ENCODE peak calls at places on chromosomes 6 and 20, in ten cellular contexts. E, X, N, M, K, U, H, O, R and Z are unnamed samples.
A peak's percentile ranks its signal among the peaks of the same experiment; 100 is the strongest.

GRCh38 chr6:125020385-125020784 is 58.1 kb downstream of the RNF217 start:
- DNase-seq in E (no peak), X (no peak), N (no peak), M (no peak), K (no peak), U (peak; percentile 75), H (no peak), O (no peak), R (no peak), Z (no peak)

GRCh38 chr20:1764136-1765033 is 106.8 kb upstream of the SIRPG start:
- DNase-seq in E (peak; percentile 27), X (peak; percentile 76), N (peak; percentile 70), M (no peak), K (peak; percentile 82), U (peak; percentile 88), H (peak; percentile 85), O (peak; percentile 64), R (peak; percentile 67), Z (peak; percentile 13)

GRCh38 chr6:52087498-52087999 is at the start of gene PKHD1:
- DNase-seq in E (no peak), X (peak; percentile 13), N (no peak), M (no peak), K (no peak), U (peak; percentile 7), H (peak; percentile 39), O (peak; percentile 18), R (peak; percentile 38), Z (no peak)

GRCh38 chr20:50294164-50295088 is 103.8 kb downstream of the CEBPB start:
- DNase-seq in E (no peak), X (no peak), N (no peak), M (no peak), K (no peak), U (no peak), H (no peak), O (no peak), R (no peak), Z (no peak)

GRCh38 chr6:7727150-7727950 is 1.5 kb downstream of the BMP6 start:
- DNase-seq in E (no peak), X (peak; percentile 13), N (no peak), M (no peak), K (no peak), U (peak; percentile 10), H (no peak), O (peak; percentile 54), R (no peak), Z (no peak)

GRCh38 chr20:21523398-21523868 is 9.6 kb upstream of the NKX2-2 start:
- DNase-seq in E (no peak), X (no peak), N (no peak), M (no peak), K (no peak), U (no peak), H (no peak), O (no peak), R (no peak), Z (no peak)

GRCh38 chr6:127186889-127187288 is 68.4 kb downstream of the RSPO3 start:
- DNase-seq in E (peak; percentile 11), X (no peak), N (no peak), M (no peak), K (no peak), U (no peak), H (peak; percentile 19), O (no peak), R (peak; percentile 8), Z (peak; percentile 11)

GRCh38 chr6:48136856-48137255 is 25.9 kb upstream of the PTCHD4 start:
- DNase-seq in E (no peak), X (peak; percentile 5), N (no peak), M (no peak), K (no peak), U (peak; percentile 82), H (no peak), O (no peak), R (no peak), Z (no peak)

GRCh38 chr20:52047811-52048302 is 143.7 kb downstream of the ZFP64 start:
- DNase-seq in E (no peak), X (no peak), N (no peak), M (no peak), K (no peak), U (peak; percentile 33), H (no peak), O (peak; percentile 42), R (no peak), Z (no peak)

GRCh38 chr20:1330075-1330830 is 1.3 kb upstream of the SDCBP2 start:
- DNase-seq in E (no peak), X (no peak), N (no peak), M (no peak), K (peak; percentile 42), U (peak; percentile 72), H (no peak), O (no peak), R (peak; percentile 24), Z (peak; percentile 10)

GRCh38 chr20:25016471-25016870 is 23.9 kb upstream of the APMAP start:
- DNase-seq in E (no peak), X (no peak), N (no peak), M (no peak), K (no peak), U (no peak), H (no peak), O (no peak), R (no peak), Z (no peak)

GRCh38 chr20:54132612-54133433 is 41.0 kb downstream of the CYP24A1 start:
- DNase-seq in E (no peak), X (peak; percentile 97), N (no peak), M (no peak), K (no peak), U (peak; percentile 99), H (peak; percentile 57), O (no peak), R (peak; percentile 65), Z (no peak)

GRCh38 chr20:32969356-32970114 is 34.7 kb downstream of the SUN5 start:
- DNase-seq in E (no peak), X (no peak), N (no peak), M (no peak), K (no peak), U (no peak), H (no peak), O (peak; percentile 15), R (no peak), Z (no peak)

GRCh38 chr6:8819446-8819845 is 384.1 kb upstream of the SLC35B3 start:
- DNase-seq in E (no peak), X (no peak), N (no peak), M (no peak), K (no peak), U (no peak), H (no peak), O (no peak), R (no peak), Z (no peak)

GRCh38 chr6:14516947-14517346 is 399.4 kb downstream of the CD83 start:
- DNase-seq in E (no peak), X (no peak), N (no peak), M (no peak), K (no peak), U (peak; percentile 57), H (no peak), O (no peak), R (no peak), Z (no peak)

GRCh38 chr20:33515569-33516216 is 25.8 kb downstream of the CBFA2T2 start:
- DNase-seq in E (no peak), X (no peak), N (no peak), M (no peak), K (no peak), U (peak; percentile 6), H (no peak), O (no peak), R (no peak), Z (no peak)

GRCh38 chr6:89895273-89895874 is 1.1 kb downstream of the GJA10 start:
- DNase-seq in E (no peak), X (peak; percentile 30), N (no peak), M (no peak), K (no peak), U (peak; percentile 56), H (peak; percentile 60), O (no peak), R (peak; percentile 14), Z (no peak)

GRCh38 chr20:19423097-19423891 is 210.9 kb downstream of the SLC24A3 start:
- DNase-seq in E (no peak), X (no peak), N (no peak), M (no peak), K (no peak), U (no peak), H (no peak), O (no peak), R (no peak), Z (no peak)

GRCh38 chr6:150517175-150517574 is 82.5 kb upstream of the PLEKHG1 start:
- DNase-seq in E (no peak), X (no peak), N (no peak), M (no peak), K (no peak), U (no peak), H (no peak), O (no peak), R (no peak), Z (no peak)

GRCh38 chr6:122749451-122750050 is 30.0 kb upstream of the FABP7 start:
- DNase-seq in E (no peak), X (no peak), N (no peak), M (no peak), K (no peak), U (peak; percentile 33), H (no peak), O (no peak), R (no peak), Z (no peak)

GRCh38 chr6:143936986-143937765 is 70.9 kb downstream of the PLAGL1 start:
- DNase-seq in E (no peak), X (no peak), N (no peak), M (no peak), K (no peak), U (no peak), H (no peak), O (no peak), R (no peak), Z (no peak)

GRCh38 chr6:23621026-23621425 is 505.0 kb upstream of the NRSN1 start:
- DNase-seq in E (no peak), X (peak; percentile 4), N (no peak), M (no peak), K (no peak), U (peak; percentile 26), H (no peak), O (no peak), R (no peak), Z (no peak)

GRCh38 chr20:4563534-4563933 is 158.2 kb upstream of the PRND start:
- DNase-seq in E (no peak), X (peak; percentile 61), N (no peak), M (no peak), K (no peak), U (peak; percentile 82), H (peak; percentile 86), O (no peak), R (peak; percentile 19), Z (no peak)

GRCh38 chr6:98871057-98871456 is 36.7 kb downstream of the POU3F2 start:
- DNase-seq in E (no peak), X (peak; percentile 3), N (no peak), M (no peak), K (no peak), U (peak; percentile 77), H (no peak), O (no peak), R (peak; percentile 1), Z (no peak)

GRCh38 chr6:33172307-33173227 is 19.7 kb downstream of the COL11A2 start:
- DNase-seq in E (no peak), X (peak; percentile 63), N (no peak), M (no peak), K (no peak), U (peak; percentile 31), H (peak; percentile 60), O (peak; percentile 82), R (peak; percentile 14), Z (no peak)

GRCh38 chr20:21767739-21768223 is 62.3 kb downstream of the PAX1 start:
- DNase-seq in E (no peak), X (no peak), N (no peak), M (no peak), K (no peak), U (no peak), H (no peak), O (no peak), R (peak; percentile 14), Z (no peak)

GRCh38 chr20:49394264-49394663 is 88.2 kb downstream of the KCNB1 start:
- DNase-seq in E (no peak), X (peak; percentile 55), N (no peak), M (no peak), K (no peak), U (no peak), H (no peak), O (no peak), R (no peak), Z (no peak)

GRCh38 chr6:36578030-36578825 is 15.9 kb upstream of the SRSF3 start:
- DNase-seq in E (no peak), X (no peak), N (no peak), M (no peak), K (no peak), U (peak; percentile 30), H (no peak), O (no peak), R (no peak), Z (no peak)